ENCODE peak calls at places on chromosomes 11 and 22, in nine cellular contexts. One of them, this sample, is unnamed.

GRCh38 chr11:27471588-27472397 is 797 bp downstream of the LGR4 start:
- DNase-seq in fibroblast of lung: no peak
- DNase-seq in HCT116: no peak
- DNase-seq in IMR-90: no peak
- DNase-seq in colonic mucosa: peak; percentile 47
- DNase-seq in SK-N-SH: peak; percentile 81
- DNase-seq in neural progenitor cell: peak; percentile 73
- DNase-seq in MM.1S: peak; percentile 24
- DNase-seq in mammary epithelial cell: peak; percentile 44
- DNase-seq in this sample: peak; percentile 86

GRCh38 chr11:72228229-72228843 is 3.8 kb downstream of the INPPL1 start:
- DNase-seq in fibroblast of lung: no peak
- DNase-seq in HCT116: no peak
- DNase-seq in IMR-90: no peak
- DNase-seq in colonic mucosa: no peak
- DNase-seq in SK-N-SH: no peak
- DNase-seq in neural progenitor cell: no peak
- DNase-seq in MM.1S: no peak
- DNase-seq in mammary epithelial cell: peak; percentile 34
- DNase-seq in this sample: peak; percentile 73

GRCh38 chr11:82978422-82979099 is 77.0 kb downstream of the DDIAS start:
- DNase-seq in fibroblast of lung: peak; percentile 77
- DNase-seq in HCT116: no peak
- DNase-seq in IMR-90: peak; percentile 90
- DNase-seq in colonic mucosa: no peak
- DNase-seq in SK-N-SH: no peak
- DNase-seq in neural progenitor cell: no peak
- DNase-seq in MM.1S: peak; percentile 50
- DNase-seq in mammary epithelial cell: peak; percentile 89
- DNase-seq in this sample: no peak

GRCh38 chr11:129237456-129237855 is 45.3 kb upstream of the ARHGAP32 start:
- DNase-seq in fibroblast of lung: no peak
- DNase-seq in HCT116: no peak
- DNase-seq in IMR-90: no peak
- DNase-seq in colonic mucosa: no peak
- DNase-seq in SK-N-SH: no peak
- DNase-seq in neural progenitor cell: no peak
- DNase-seq in MM.1S: no peak
- DNase-seq in mammary epithelial cell: no peak
- DNase-seq in this sample: no peak

GRCh38 chr22:43118953-43119458 is 8.5 kb downstream of the BIK start:
- DNase-seq in fibroblast of lung: no peak
- DNase-seq in HCT116: no peak
- DNase-seq in IMR-90: no peak
- DNase-seq in colonic mucosa: peak; percentile 62
- DNase-seq in SK-N-SH: no peak
- DNase-seq in neural progenitor cell: no peak
- DNase-seq in MM.1S: no peak
- DNase-seq in mammary epithelial cell: no peak
- DNase-seq in this sample: no peak

GRCh38 chr11:79212711-79213110 is 228.1 kb downstream of the TENM4 start:
- DNase-seq in fibroblast of lung: no peak
- DNase-seq in HCT116: no peak
- DNase-seq in IMR-90: no peak
- DNase-seq in colonic mucosa: no peak
- DNase-seq in SK-N-SH: peak; percentile 24
- DNase-seq in neural progenitor cell: peak; percentile 15
- DNase-seq in MM.1S: no peak
- DNase-seq in mammary epithelial cell: no peak
- DNase-seq in this sample: peak; percentile 77

GRCh38 chr22:17920145-17920605 is 104.2 kb downstream of the MICAL3 start:
- DNase-seq in fibroblast of lung: peak; percentile 52
- DNase-seq in HCT116: no peak
- DNase-seq in IMR-90: peak; percentile 62
- DNase-seq in colonic mucosa: peak; percentile 79
- DNase-seq in SK-N-SH: peak; percentile 79
- DNase-seq in neural progenitor cell: peak; percentile 59
- DNase-seq in MM.1S: no peak
- DNase-seq in mammary epithelial cell: peak; percentile 72
- DNase-seq in this sample: peak; percentile 85

GRCh38 chr11:23751280-23751679 is 745.6 kb upstream of the LUZP2 start:
- DNase-seq in fibroblast of lung: no peak
- DNase-seq in HCT116: no peak
- DNase-seq in IMR-90: no peak
- DNase-seq in colonic mucosa: no peak
- DNase-seq in SK-N-SH: no peak
- DNase-seq in neural progenitor cell: no peak
- DNase-seq in MM.1S: no peak
- DNase-seq in mammary epithelial cell: no peak
- DNase-seq in this sample: no peak

GRCh38 chr22:35192121-35192918 is 65.0 kb upstream of the HMGXB4 start:
- DNase-seq in fibroblast of lung: no peak
- DNase-seq in HCT116: no peak
- DNase-seq in IMR-90: peak; percentile 5
- DNase-seq in colonic mucosa: no peak
- DNase-seq in SK-N-SH: no peak
- DNase-seq in neural progenitor cell: no peak
- DNase-seq in MM.1S: no peak
- DNase-seq in mammary epithelial cell: peak; percentile 71
- DNase-seq in this sample: no peak

GRCh38 chr22:35191412-35191811 is 65.9 kb upstream of the HMGXB4 start:
- DNase-seq in fibroblast of lung: peak; percentile 10
- DNase-seq in HCT116: peak; percentile 12
- DNase-seq in IMR-90: peak; percentile 3
- DNase-seq in colonic mucosa: no peak
- DNase-seq in SK-N-SH: no peak
- DNase-seq in neural progenitor cell: no peak
- DNase-seq in MM.1S: no peak
- DNase-seq in mammary epithelial cell: peak; percentile 70
- DNase-seq in this sample: no peak

GRCh38 chr22:35189559-35189958 is 67.7 kb upstream of the HMGXB4 start:
- DNase-seq in fibroblast of lung: no peak
- DNase-seq in HCT116: no peak
- DNase-seq in IMR-90: no peak
- DNase-seq in colonic mucosa: no peak
- DNase-seq in SK-N-SH: no peak
- DNase-seq in neural progenitor cell: no peak
- DNase-seq in MM.1S: no peak
- DNase-seq in mammary epithelial cell: no peak
- DNase-seq in this sample: no peak

GRCh38 chr22:35183917-35184316 is 73.4 kb upstream of the HMGXB4 start:
- DNase-seq in fibroblast of lung: no peak
- DNase-seq in HCT116: no peak
- DNase-seq in IMR-90: no peak
- DNase-seq in colonic mucosa: no peak
- DNase-seq in SK-N-SH: no peak
- DNase-seq in neural progenitor cell: no peak
- DNase-seq in MM.1S: no peak
- DNase-seq in mammary epithelial cell: no peak
- DNase-seq in this sample: no peak

GRCh38 chr22:35186492-35186891 is 70.8 kb upstream of the HMGXB4 start:
- DNase-seq in fibroblast of lung: no peak
- DNase-seq in HCT116: no peak
- DNase-seq in IMR-90: no peak
- DNase-seq in colonic mucosa: no peak
- DNase-seq in SK-N-SH: no peak
- DNase-seq in neural progenitor cell: no peak
- DNase-seq in MM.1S: no peak
- DNase-seq in mammary epithelial cell: no peak
- DNase-seq in this sample: no peak
- H3K36me3 ChIP-seq in fibroblast of lung: no peaks in the 10 kb centered on the region
- H3K36me3 ChIP-seq in HCT116: peaks cover 17% of the 10 kb centered on the region
- H3K36me3 ChIP-seq in IMR-90: no peaks in the 10 kb centered on the region
- H3K36me3 ChIP-seq in colonic mucosa: no peaks in the 10 kb centered on the region
- H3K36me3 ChIP-seq in SK-N-SH: no peaks in the 10 kb centered on the region
- H3K36me3 ChIP-seq in neural progenitor cell: no peaks in the 10 kb centered on the region
- H3K36me3 ChIP-seq in MM.1S: peaks cover 11% of the 10 kb centered on the region
- H3K36me3 ChIP-seq in mammary epithelial cell: no peaks in the 10 kb centered on the region
- H3K36me3 ChIP-seq in this sample: no peaks in the 10 kb centered on the region

GRCh38 chr11:74844072-74844471 is 95.4 kb downstream of the RNF169 start:
- DNase-seq in fibroblast of lung: no peak
- DNase-seq in HCT116: no peak
- DNase-seq in IMR-90: no peak
- DNase-seq in colonic mucosa: no peak
- DNase-seq in SK-N-SH: no peak
- DNase-seq in neural progenitor cell: no peak
- DNase-seq in MM.1S: no peak
- DNase-seq in mammary epithelial cell: no peak
- DNase-seq in this sample: no peak

GRCh38 chr11:74844865-74845264 is 96.2 kb downstream of the RNF169 start:
- DNase-seq in fibroblast of lung: no peak
- DNase-seq in HCT116: no peak
- DNase-seq in IMR-90: no peak
- DNase-seq in colonic mucosa: no peak
- DNase-seq in SK-N-SH: no peak
- DNase-seq in neural progenitor cell: no peak
- DNase-seq in MM.1S: no peak
- DNase-seq in mammary epithelial cell: no peak
- DNase-seq in this sample: no peak

GRCh38 chr11:74839971-74840370 is 91.3 kb downstream of the RNF169 start:
- DNase-seq in fibroblast of lung: no peak
- DNase-seq in HCT116: no peak
- DNase-seq in IMR-90: no peak
- DNase-seq in colonic mucosa: no peak
- DNase-seq in SK-N-SH: no peak
- DNase-seq in neural progenitor cell: no peak
- DNase-seq in MM.1S: no peak
- DNase-seq in mammary epithelial cell: no peak
- DNase-seq in this sample: no peak

GRCh38 chr11:74840486-74840885 is 91.8 kb downstream of the RNF169 start:
- DNase-seq in fibroblast of lung: no peak
- DNase-seq in HCT116: no peak
- DNase-seq in IMR-90: no peak
- DNase-seq in colonic mucosa: no peak
- DNase-seq in SK-N-SH: no peak
- DNase-seq in neural progenitor cell: no peak
- DNase-seq in MM.1S: no peak
- DNase-seq in mammary epithelial cell: no peak
- DNase-seq in this sample: no peak

GRCh38 chr11:74842967-74843366 is 94.3 kb downstream of the RNF169 start:
- DNase-seq in fibroblast of lung: no peak
- DNase-seq in HCT116: no peak
- DNase-seq in IMR-90: no peak
- DNase-seq in colonic mucosa: no peak
- DNase-seq in SK-N-SH: no peak
- DNase-seq in neural progenitor cell: peak; percentile 11
- DNase-seq in MM.1S: no peak
- DNase-seq in mammary epithelial cell: no peak
- DNase-seq in this sample: no peak
- TF ChIP-seq CTCF in fibroblast of lung: no peak
- TF ChIP-seq CTCF in HCT116: no peak
- TF ChIP-seq CTCF in IMR-90: no peak
- TF ChIP-seq CTCF in colonic mucosa: no peak
- TF ChIP-seq CTCF in SK-N-SH: no peak
- TF ChIP-seq CTCF in neural progenitor cell: peak; percentile 17
- TF ChIP-seq CTCF in MM.1S: no peak
- TF ChIP-seq CTCF in mammary epithelial cell: no peak
- TF ChIP-seq CTCF in this sample: no peak

GRCh38 chr11:122102426-122102825 is 13.6 kb downstream of the BLID start:
- DNase-seq in fibroblast of lung: no peak
- DNase-seq in HCT116: no peak
- DNase-seq in IMR-90: peak; percentile 54
- DNase-seq in colonic mucosa: no peak
- DNase-seq in SK-N-SH: no peak
- DNase-seq in neural progenitor cell: no peak
- DNase-seq in MM.1S: no peak
- DNase-seq in mammary epithelial cell: no peak
- DNase-seq in this sample: no peak
- H3K9ac ChIP-seq in fibroblast of lung: no peak overlapping the region
- H3K9ac ChIP-seq in HCT116: no peak overlapping the region
- H3K9ac ChIP-seq in IMR-90: peak overlapping the region; percentile 100
- H3K9ac ChIP-seq in colonic mucosa: no peak overlapping the region
- H3K9ac ChIP-seq in SK-N-SH: peak overlapping the region; percentile 92
- H3K9ac ChIP-seq in neural progenitor cell: no peak overlapping the region
- H3K9ac ChIP-seq in MM.1S: no peak overlapping the region
- H3K9ac ChIP-seq in mammary epithelial cell: no peak overlapping the region
- H3K9ac ChIP-seq in this sample: no peak overlapping the region

GRCh38 chr22:39958009-39958711 is 2.0 kb upstream of the TMA7B start:
- DNase-seq in fibroblast of lung: no peak
- DNase-seq in HCT116: no peak
- DNase-seq in IMR-90: no peak
- DNase-seq in colonic mucosa: no peak
- DNase-seq in SK-N-SH: no peak
- DNase-seq in neural progenitor cell: no peak
- DNase-seq in MM.1S: no peak
- DNase-seq in mammary epithelial cell: no peak
- DNase-seq in this sample: no peak

GRCh38 chr22:39954584-39955055 is 5.6 kb upstream of the TMA7B start:
- DNase-seq in fibroblast of lung: peak; percentile 88
- DNase-seq in HCT116: no peak
- DNase-seq in IMR-90: peak; percentile 94
- DNase-seq in colonic mucosa: no peak
- DNase-seq in SK-N-SH: no peak
- DNase-seq in neural progenitor cell: no peak
- DNase-seq in MM.1S: no peak
- DNase-seq in mammary epithelial cell: peak; percentile 80
- DNase-seq in this sample: no peak

GRCh38 chr22:39953101-39953500 is 7.1 kb upstream of the TMA7B start:
- DNase-seq in fibroblast of lung: no peak
- DNase-seq in HCT116: no peak
- DNase-seq in IMR-90: no peak
- DNase-seq in colonic mucosa: no peak
- DNase-seq in SK-N-SH: no peak
- DNase-seq in neural progenitor cell: no peak
- DNase-seq in MM.1S: no peak
- DNase-seq in mammary epithelial cell: no peak
- DNase-seq in this sample: no peak

GRCh38 chr22:39956932-39957664 is 3.1 kb upstream of the TMA7B start:
- DNase-seq in fibroblast of lung: no peak
- DNase-seq in HCT116: no peak
- DNase-seq in IMR-90: no peak
- DNase-seq in colonic mucosa: no peak
- DNase-seq in SK-N-SH: no peak
- DNase-seq in neural progenitor cell: no peak
- DNase-seq in MM.1S: peak; percentile 91
- DNase-seq in mammary epithelial cell: no peak
- DNase-seq in this sample: no peak

GRCh38 chr22:39955675-39956074 is 4.5 kb upstream of the TMA7B start:
- DNase-seq in fibroblast of lung: no peak
- DNase-seq in HCT116: no peak
- DNase-seq in IMR-90: no peak
- DNase-seq in colonic mucosa: no peak
- DNase-seq in SK-N-SH: no peak
- DNase-seq in neural progenitor cell: no peak
- DNase-seq in MM.1S: no peak
- DNase-seq in mammary epithelial cell: no peak
- DNase-seq in this sample: no peak
- H3K36me3 ChIP-seq in fibroblast of lung: no peaks in the 10 kb centered on the region
- H3K36me3 ChIP-seq in HCT116: no peaks in the 10 kb centered on the region
- H3K36me3 ChIP-seq in IMR-90: no peaks in the 10 kb centered on the region
- H3K36me3 ChIP-seq in colonic mucosa: no peaks in the 10 kb centered on the region
- H3K36me3 ChIP-seq in SK-N-SH: no peaks in the 10 kb centered on the region
- H3K36me3 ChIP-seq in neural progenitor cell: no peaks in the 10 kb centered on the region
- H3K36me3 ChIP-seq in MM.1S: no peaks in the 10 kb centered on the region
- H3K36me3 ChIP-seq in mammary epithelial cell: no peaks in the 10 kb centered on the region
- H3K36me3 ChIP-seq in this sample: no peaks in the 10 kb centered on the region

This sample was measured in kidney.